ENCODE peak calls at places on chromosomes 11 and 22, in ten cellular contexts. R, U, K, M, D, Z, V, P, H and X are unnamed samples.

GRCh38 chr11:84906995-84907394 is 720.1 kb downstream of the DLG2 start:
- DNase-seq in M (no peak), R (peak), K (no peak), P (no peak), D (no peak), Z (no peak), H (no peak), U (peak), V (no peak), X (no peak)

GRCh38 chr11:6693342-6694228 is 10.4 kb upstream of the MRPL17 start:
- DNase-seq in P (peak), M (no peak), U (peak), H (no peak), R (peak), Z (no peak), D (no peak), K (no peak), V (no peak), X (peak)

GRCh38 chr11:33207408-33207985 is 46.2 kb upstream of the CSTF3 start:
- DNase-seq in Z (no peak), D (no peak), U (no peak), P (no peak), H (no peak), K (no peak), R (no peak), M (no peak), V (no peak), X (no peak)

GRCh38 chr22:32660292-32660691 is 141.2 kb upstream of the TIMP3 start:
- DNase-seq in H (no peak), Z (peak), D (peak), U (peak), K (peak), P (peak), M (peak), V (peak), R (peak), X (no peak)

GRCh38 chr11:7154881-7155344 is 66.1 kb downstream of the RBMXL2 start:
- DNase-seq in K (no peak), U (no peak), H (no peak), M (no peak), D (no peak), V (no peak), R (no peak), P (no peak), Z (no peak), X (no peak)

GRCh38 chr22:26922804-26923203 is 265.4 kb downstream of the MIAT start:
- DNase-seq in K (no peak), R (no peak), D (no peak), M (peak), V (peak), U (no peak), P (no peak), Z (no peak), H (no peak), X (no peak)

GRCh38 chr22:48218889-48219420 is 1456.5 kb downstream of the TBC1D22A start:
- DNase-seq in K (no peak), M (no peak), V (peak), H (no peak), Z (no peak), P (no peak), D (no peak), U (no peak), R (no peak), X (no peak)

GRCh38 chr11:112241486-112241885 is 15.3 kb downstream of the PTS start:
- DNase-seq in K (no peak), U (peak), Z (no peak), V (no peak), D (no peak), H (no peak), M (no peak), R (peak), P (no peak), X (no peak)

GRCh38 chr11:23732026-23732425 is 764.8 kb upstream of the LUZP2 start:
- DNase-seq in Z (no peak), D (no peak), R (peak), V (no peak), M (no peak), H (no peak), U (no peak), P (no peak), K (no peak), X (no peak)

GRCh38 chr11:60303661-60304060 is 23.2 kb downstream of the MS4A4A start:
- DNase-seq in M (no peak), D (no peak), Z (no peak), K (no peak), R (no peak), U (no peak), V (no peak), H (no peak), P (no peak), X (no peak)

GRCh38 chr11:94027210-94027609 is 6.1 kb downstream of the HEPHL1 start:
- DNase-seq in V (no peak), P (no peak), Z (no peak), M (no peak), D (no peak), U (no peak), H (no peak), R (no peak), K (no peak), X (no peak)

GRCh38 chr11:122180435-122180834 is 64.4 kb upstream of the BLID start:
- DNase-seq in P (peak), V (no peak), H (no peak), D (no peak), Z (no peak), K (peak), R (peak), U (peak), M (no peak), X (peak)

GRCh38 chr11:81995907-81996306 is 737.8 kb downstream of the FAM181B start:
- DNase-seq in M (no peak), R (peak), Z (no peak), V (no peak), H (no peak), D (no peak), K (no peak), U (no peak), P (no peak), X (no peak)

GRCh38 chr11:65420506-65421203 is 1.9 kb upstream of the NEAT1 start:
- DNase-seq in D (no peak), V (no peak), K (no peak), M (no peak), P (no peak), U (no peak), R (no peak), Z (no peak), H (no peak), X (no peak)

GRCh38 chr11:58813693-58814092 is 30.8 kb downstream of the GLYATL2 start:
- DNase-seq in U (no peak), R (no peak), V (no peak), K (no peak), P (no peak), D (no peak), H (no peak), Z (no peak), M (no peak), X (no peak)

GRCh38 chr11:133619397-133619796 is 87.1 kb upstream of the OPCML start:
- DNase-seq in H (no peak), D (peak), U (no peak), M (no peak), V (peak), R (no peak), Z (no peak), K (no peak), P (no peak), X (no peak)

GRCh38 chr22:25818541-25818940 is 76.6 kb downstream of the MYO18B start:
- DNase-seq in D (peak), M (no peak), R (no peak), P (no peak), V (peak), H (no peak), Z (no peak), K (no peak), U (no peak), X (no peak)

GRCh38 chr11:73189315-73189714 is 28.8 kb upstream of the P2RY2 start:
- DNase-seq in M (no peak), Z (no peak), K (no peak), H (peak), U (no peak), R (no peak), D (no peak), V (no peak), P (no peak), X (no peak)

GRCh38 chr11:83918471-83918870 is 632.3 kb upstream of the CCDC90B start:
- DNase-seq in R (no peak), D (no peak), V (no peak), M (no peak), H (no peak), P (no peak), U (no peak), K (no peak), Z (no peak), X (no peak)

GRCh38 chr11:86737752-86738151 is 62.6 kb upstream of the PRSS23 start:
- DNase-seq in K (no peak), D (no peak), P (no peak), V (no peak), R (peak), M (no peak), U (peak), H (no peak), Z (no peak), X (no peak)

GRCh38 chr11:26331911-26332571 is at the start of gene ANO3:
- DNase-seq in D (peak), K (peak), H (no peak), P (peak), U (peak), R (peak), Z (peak), M (peak), V (peak), X (peak)

GRCh38 chr11:82986491-82986890 is 85.0 kb downstream of the DDIAS start:
- DNase-seq in K (no peak), Z (no peak), H (no peak), R (no peak), D (no peak), M (no peak), U (no peak), V (no peak), P (no peak), X (no peak)

GRCh38 chr11:18455686-18456372 is at the start of gene LDHAL6A:
- DNase-seq in M (peak), U (no peak), Z (no peak), V (peak), P (no peak), D (no peak), K (no peak), R (no peak), H (no peak), X (no peak)

GRCh38 chr22:23219787-23220484 is 39.6 kb downstream of the BCR start:
- DNase-seq in Z (no peak), U (no peak), P (peak), M (no peak), H (no peak), R (peak), D (peak), K (no peak), V (no peak), X (peak)

GRCh38 chr11:100830978-100831732 is 144.1 kb downstream of the ARHGAP42 start:
- DNase-seq in P (no peak), U (peak), M (no peak), K (peak), V (no peak), R (peak), H (no peak), Z (no peak), D (no peak), X (no peak)

GRCh38 chr22:31944700-31945477 is 554 bp downstream of the YWHAH start:
- DNase-seq in R (peak), Z (peak), H (peak), M (peak), D (peak), V (peak), P (no peak), U (no peak), K (no peak), X (no peak)

GRCh38 chr11:57335023-57335342 is 709 bp downstream of the SSRP1 start:
- DNase-seq in D (no peak), H (no peak), R (no peak), M (no peak), V (no peak), K (no peak), Z (no peak), U (no peak), P (no peak), X (no peak)

GRCh38 chr11:119297938-119298337 is 19.0 kb downstream of the MCAM start:
- DNase-seq in D (no peak), H (no peak), U (no peak), Z (no peak), K (no peak), V (no peak), R (no peak), P (no peak), M (no peak), X (no peak)

GRCh38 chr11:61022311-61023085 is 51.0 kb downstream of the CD6 start:
- DNase-seq in M (no peak), H (no peak), P (no peak), V (no peak), R (no peak), U (no peak), Z (peak), D (no peak), K (no peak), X (peak)

GRCh38 chr11:119771210-119771770 is 42.3 kb upstream of the NECTIN1 start:
- DNase-seq in P (no peak), Z (no peak), H (no peak), D (no peak), U (no peak), M (no peak), K (no peak), R (no peak), V (no peak), X (no peak)

GRCh38 chr11:70067591-70068341 is 10.4 kb upstream of the ANO1 start:
- DNase-seq in V (peak), D (no peak), M (no peak), P (peak), H (peak), R (no peak), U (no peak), Z (no peak), K (no peak), X (peak)

GRCh38 chr11:33931032-33931431 is 39.2 kb upstream of the LMO2 start:
- DNase-seq in H (no peak), M (no peak), K (no peak), R (no peak), V (no peak), Z (no peak), D (no peak), P (no peak), U (no peak), X (no peak)

GRCh38 chr11:134483291-134483690 is 71.2 kb upstream of the B3GAT1 start:
- DNase-seq in U (no peak), V (no peak), P (no peak), R (no peak), H (peak), K (no peak), Z (no peak), M (no peak), D (no peak), X (no peak)

GRCh38 chr11:118929496-118930151 is 3.9 kb upstream of the BCL9L start:
- DNase-seq in P (peak), K (peak), H (peak), M (peak), D (peak), Z (peak), V (peak), R (peak), U (peak), X (peak)

GRCh38 chr11:102422817-102423725 is 29.5 kb downstream of the TMEM123 start:
- DNase-seq in K (no peak), V (no peak), H (no peak), D (peak), P (no peak), Z (no peak), R (no peak), U (no peak), M (no peak), X (no peak)

GRCh38 chr11:93672280-93672679 is 10.8 kb downstream of the CEP295 start:
- DNase-seq in Z (no peak), H (no peak), D (no peak), P (no peak), M (no peak), K (no peak), V (no peak), U (no peak), R (no peak), X (no peak)

GRCh38 chr11:35750315-35750714 is 87.7 kb downstream of the TRIM44 start:
- DNase-seq in H (no peak), K (no peak), R (no peak), Z (no peak), P (no peak), D (no peak), V (no peak), M (no peak), U (no peak), X (no peak)

GRCh38 chr11:4916581-4916980 is 2.6 kb downstream of the OR51G2 start:
- DNase-seq in R (no peak), U (no peak), D (no peak), M (no peak), K (no peak), Z (no peak), P (no peak), H (no peak), V (no peak), X (no peak)

GRCh38 chr11:9060700-9061111 is 30.7 kb downstream of the SCUBE2 start:
- DNase-seq in U (no peak), P (no peak), D (no peak), V (peak), K (no peak), R (no peak), Z (no peak), H (no peak), M (peak), X (no peak)